ENCODE peak calls at places on chromosomes 11 and 22, in six cellular contexts. One of them, this sample, is unnamed.

GRCh38 chr11:6654281-6655019 is 1.2 kb downstream of the DCHS1 start:
- DNase-seq in NCI-H1105: no peak
- DNase-seq in germinal center: no peak
- DNase-seq in D341Med: no peak
- DNase-seq in activated CD8-positive, alpha-beta memory T cell treated with anti-CD3 and anti-CD28 coated beads, Interleukin-2, amount 50 U/mL, for 48 hours: no peak
- DNase-seq in ELR: no peak
- DNase-seq in this sample: no peak

GRCh38 chr11:17985517-17985916 is 27.3 kb downstream of the SERGEF start:
- DNase-seq in D341Med: no peak
- DNase-seq in activated CD8-positive, alpha-beta memory T cell treated with anti-CD3 and anti-CD28 coated beads, Interleukin-2, amount 50 U/mL, for 48 hours: no peak
- DNase-seq in ELR: peak; percentile 12
- DNase-seq in germinal center: no peak
- DNase-seq in NCI-H1105: peak; percentile 55
- DNase-seq in this sample: no peak

GRCh38 chr22:31893460-31893859 is 50.9 kb upstream of the YWHAH start:
- DNase-seq in activated CD8-positive, alpha-beta memory T cell treated with anti-CD3 and anti-CD28 coated beads, Interleukin-2, amount 50 U/mL, for 48 hours: no peak
- DNase-seq in ELR: no peak
- DNase-seq in D341Med: no peak
- DNase-seq in NCI-H1105: no peak
- DNase-seq in germinal center: no peak
- DNase-seq in this sample: no peak

GRCh38 chr11:61362542-61362875 is 335 bp downstream of the TMEM138 start:
- DNase-seq in activated CD8-positive, alpha-beta memory T cell treated with anti-CD3 and anti-CD28 coated beads, Interleukin-2, amount 50 U/mL, for 48 hours: peak; percentile 61
- DNase-seq in ELR: peak; percentile 66
- DNase-seq in D341Med: peak; percentile 53
- DNase-seq in germinal center: peak; percentile 46
- DNase-seq in NCI-H1105: peak; percentile 16
- DNase-seq in this sample: no peak

GRCh38 chr11:65395961-65396530 is 9.6 kb downstream of the FRMD8 start:
- DNase-seq in activated CD8-positive, alpha-beta memory T cell treated with anti-CD3 and anti-CD28 coated beads, Interleukin-2, amount 50 U/mL, for 48 hours: no peak
- DNase-seq in D341Med: no peak
- DNase-seq in ELR: no peak
- DNase-seq in germinal center: no peak
- DNase-seq in NCI-H1105: no peak
- DNase-seq in this sample: no peak

GRCh38 chr22:44586337-44586990 is 88.4 kb upstream of the RTL6 start:
- DNase-seq in ELR: no peak
- DNase-seq in activated CD8-positive, alpha-beta memory T cell treated with anti-CD3 and anti-CD28 coated beads, Interleukin-2, amount 50 U/mL, for 48 hours: no peak
- DNase-seq in NCI-H1105: no peak
- DNase-seq in germinal center: no peak
- DNase-seq in D341Med: no peak
- DNase-seq in this sample: no peak

GRCh38 chr22:34950480-34950879 is 115.5 kb upstream of the ISX start:
- DNase-seq in germinal center: no peak
- DNase-seq in activated CD8-positive, alpha-beta memory T cell treated with anti-CD3 and anti-CD28 coated beads, Interleukin-2, amount 50 U/mL, for 48 hours: no peak
- DNase-seq in D341Med: no peak
- DNase-seq in ELR: no peak
- DNase-seq in NCI-H1105: no peak
- DNase-seq in this sample: no peak

GRCh38 chr22:22936190-22936914 is 48.7 kb downstream of the IGLL5 start:
- DNase-seq in germinal center: no peak
- DNase-seq in activated CD8-positive, alpha-beta memory T cell treated with anti-CD3 and anti-CD28 coated beads, Interleukin-2, amount 50 U/mL, for 48 hours: no peak
- DNase-seq in D341Med: no peak
- DNase-seq in ELR: no peak
- DNase-seq in NCI-H1105: no peak
- DNase-seq in this sample: no peak

GRCh38 chr11:3382613-3383275 is 3.8 kb upstream of the ZNF195 start:
- DNase-seq in NCI-H1105: no peak
- DNase-seq in germinal center: no peak
- DNase-seq in activated CD8-positive, alpha-beta memory T cell treated with anti-CD3 and anti-CD28 coated beads, Interleukin-2, amount 50 U/mL, for 48 hours: no peak
- DNase-seq in ELR: no peak
- DNase-seq in D341Med: no peak
- DNase-seq in this sample: no peak

GRCh38 chr11:67542971-67543370 is 19.7 kb upstream of the CABP2 start:
- DNase-seq in D341Med: no peak
- DNase-seq in NCI-H1105: no peak
- DNase-seq in germinal center: no peak
- DNase-seq in activated CD8-positive, alpha-beta memory T cell treated with anti-CD3 and anti-CD28 coated beads, Interleukin-2, amount 50 U/mL, for 48 hours: no peak
- DNase-seq in ELR: no peak
- DNase-seq in this sample: no peak

GRCh38 chr11:36471577-36471976 is 38.5 kb downstream of the TRAF6 start:
- DNase-seq in D341Med: no peak
- DNase-seq in germinal center: no peak
- DNase-seq in ELR: no peak
- DNase-seq in activated CD8-positive, alpha-beta memory T cell treated with anti-CD3 and anti-CD28 coated beads, Interleukin-2, amount 50 U/mL, for 48 hours: no peak
- DNase-seq in NCI-H1105: peak; percentile 3
- DNase-seq in this sample: no peak

GRCh38 chr11:133832096-133833081 is 12.9 kb downstream of the SPATA19 start:
- DNase-seq in activated CD8-positive, alpha-beta memory T cell treated with anti-CD3 and anti-CD28 coated beads, Interleukin-2, amount 50 U/mL, for 48 hours: no peak
- DNase-seq in D341Med: peak; percentile 58
- DNase-seq in NCI-H1105: no peak
- DNase-seq in germinal center: no peak
- DNase-seq in ELR: no peak
- DNase-seq in this sample: no peak

GRCh38 chr11:127804775-127805446 is 782.4 kb downstream of the ETS1 start:
- DNase-seq in activated CD8-positive, alpha-beta memory T cell treated with anti-CD3 and anti-CD28 coated beads, Interleukin-2, amount 50 U/mL, for 48 hours: no peak
- DNase-seq in D341Med: no peak
- DNase-seq in germinal center: no peak
- DNase-seq in NCI-H1105: no peak
- DNase-seq in ELR: no peak
- DNase-seq in this sample: no peak

GRCh38 chr11:73570415-73571114 is 27.3 kb downstream of the FAM168A start:
- DNase-seq in activated CD8-positive, alpha-beta memory T cell treated with anti-CD3 and anti-CD28 coated beads, Interleukin-2, amount 50 U/mL, for 48 hours: no peak
- DNase-seq in D341Med: no peak
- DNase-seq in NCI-H1105: no peak
- DNase-seq in germinal center: no peak
- DNase-seq in ELR: peak; percentile 84
- DNase-seq in this sample: no peak

GRCh38 chr11:45922425-45923082 is at the start of gene LARGE2:
- DNase-seq in germinal center: peak; percentile 65
- DNase-seq in NCI-H1105: peak; percentile 88
- DNase-seq in ELR: no peak
- DNase-seq in activated CD8-positive, alpha-beta memory T cell treated with anti-CD3 and anti-CD28 coated beads, Interleukin-2, amount 50 U/mL, for 48 hours: no peak
- DNase-seq in D341Med: peak; percentile 77
- DNase-seq in this sample: no peak